ENCODE peak calls at places on chromosomes 1 and 21, in five cellular contexts. O is heart right ventricle, V is dorsolateral prefrontal cortex, E is right atrium auricular region, S is IMR-90. Z is an unnamed sample.

GRCh38 chr21:46325073-46325912 is 1.3 kb downstream of the PCNT start:
- DNase-seq in O (peak), V (peak), E (no peak), S (peak), Z (peak)

GRCh38 chr21:46156378-46156645 is 933 bp upstream of the FTCD start:
- DNase-seq in O (no peak), V (no peak), E (no peak), S (no peak), Z (no peak)

GRCh38 chr1:116569776-116570357 is 959 bp downstream of the CD58 start:
- DNase-seq in O (peak), V (no peak), E (no peak), S (no peak), Z (peak)

GRCh38 chr1:177586429-177586828 is 383.4 kb downstream of the SEC16B start:
- DNase-seq in O (no peak), V (no peak), E (no peak), S (peak), Z (no peak)

GRCh38 chr1:10791117-10791951 is 5.1 kb downstream of the CASZ1 start:
- DNase-seq in O (no peak), V (no peak), E (no peak), S (no peak), Z (no peak)

GRCh38 chr1:184141481-184141880 is 90.0 kb downstream of the TSEN15 start:
- DNase-seq in O (no peak), V (no peak), E (no peak), S (no peak), Z (no peak)

GRCh38 chr1:97911266-97912215 is 9.3 kb downstream of the DPYD start:
- DNase-seq in O (no peak), V (no peak), E (no peak), S (no peak), Z (no peak)

GRCh38 chr1:41319803-41320711 is 41.2 kb upstream of the FOXO6 start:
- DNase-seq in O (peak), V (no peak), E (no peak), S (no peak), Z (no peak)

GRCh38 chr1:246297314-246298273 is 209.5 kb downstream of the SMYD3 start:
- DNase-seq in O (no peak), V (no peak), E (no peak), S (peak), Z (no peak)

GRCh38 chr1:195606483-195606882 is 1001.8 kb downstream of the KCNT2 start:
- DNase-seq in O (no peak), V (no peak), E (no peak), S (no peak), Z (no peak)

GRCh38 chr1:47996406-47997226 is 569 bp downstream of the TRABD2B start:
- DNase-seq in O (peak), V (no peak), E (no peak), S (no peak), Z (no peak)

GRCh38 chr1:229209386-229209785 is 61.5 kb upstream of the RAB4A start:
- DNase-seq in O (no peak), V (no peak), E (no peak), S (peak), Z (no peak)

GRCh38 chr1:43978551-43979260 is at the start of gene B4GALT2:
- DNase-seq in O (peak), V (peak), E (no peak), S (no peak), Z (no peak)

GRCh38 chr1:80462006-80462405 is 1338.7 kb upstream of the ADGRL2 start:
- DNase-seq in O (no peak), V (no peak), E (no peak), S (no peak), Z (no peak)

GRCh38 chr1:247487057-247487456 is 29.2 kb upstream of the OR2B11 start:
- DNase-seq in O (no peak), V (no peak), E (no peak), S (peak), Z (peak)

GRCh38 chr1:165383067-165383466 is 26.6 kb upstream of the LMX1A start:
- DNase-seq in O (peak), V (peak), E (peak), S (peak), Z (no peak)

GRCh38 chr1:31745071-31745897 is 18.9 kb downstream of the ADGRB2 start:
- DNase-seq in O (peak), V (peak), E (peak), S (peak), Z (no peak)

GRCh38 chr21:35370071-35370470 is 321.0 kb upstream of the RUNX1 start:
- DNase-seq in O (no peak), V (no peak), E (no peak), S (no peak), Z (no peak)

GRCh38 chr1:78493456-78493855 is 2.7 kb downstream of the PTGFR start:
- DNase-seq in O (no peak), V (no peak), E (no peak), S (peak), Z (no peak)

GRCh38 chr1:78497196-78497595 is 6.4 kb downstream of the PTGFR start:
- DNase-seq in O (no peak), V (no peak), E (no peak), S (no peak), Z (no peak)

GRCh38 chr1:78491311-78492071 is 717 bp downstream of the PTGFR start:
- DNase-seq in O (no peak), V (no peak), E (peak), S (peak), Z (no peak)

GRCh38 chr1:78490861-78491310 is at the start of gene PTGFR:
- DNase-seq in O (no peak), V (peak), E (no peak), S (peak), Z (no peak)

GRCh38 chr1:78492376-78492950 is 1.7 kb downstream of the PTGFR start:
- DNase-seq in O (no peak), V (no peak), E (no peak), S (no peak), Z (no peak)
- H3K27ac ChIP-seq in O (no peak), V (no peak), E (no peak), S (no peak), Z (no peak)

GRCh38 chr21:32499249-32500055 is 85.9 kb downstream of the TCP10L start:
- DNase-seq in O (no peak), V (no peak), E (no peak), S (peak), Z (no peak)
- TF ChIP-seq CTCF in O (peak), V (peak), E (no peak), S (peak), Z (no peak)

GRCh38 chr21:38894899-38895298 is 89.2 kb downstream of the ETS2 start:
- DNase-seq in O (no peak), V (no peak), E (no peak), S (no peak), Z (no peak)

GRCh38 chr21:38887062-38887686 is 81.4 kb downstream of the ETS2 start:
- DNase-seq in O (no peak), V (no peak), E (no peak), S (no peak), Z (no peak)

GRCh38 chr21:38883142-38883541 is 77.4 kb downstream of the ETS2 start:
- DNase-seq in O (no peak), V (no peak), E (no peak), S (no peak), Z (no peak)

GRCh38 chr21:38887750-38888149 is 82.0 kb downstream of the ETS2 start:
- DNase-seq in O (no peak), V (no peak), E (no peak), S (no peak), Z (no peak)

DNA sequence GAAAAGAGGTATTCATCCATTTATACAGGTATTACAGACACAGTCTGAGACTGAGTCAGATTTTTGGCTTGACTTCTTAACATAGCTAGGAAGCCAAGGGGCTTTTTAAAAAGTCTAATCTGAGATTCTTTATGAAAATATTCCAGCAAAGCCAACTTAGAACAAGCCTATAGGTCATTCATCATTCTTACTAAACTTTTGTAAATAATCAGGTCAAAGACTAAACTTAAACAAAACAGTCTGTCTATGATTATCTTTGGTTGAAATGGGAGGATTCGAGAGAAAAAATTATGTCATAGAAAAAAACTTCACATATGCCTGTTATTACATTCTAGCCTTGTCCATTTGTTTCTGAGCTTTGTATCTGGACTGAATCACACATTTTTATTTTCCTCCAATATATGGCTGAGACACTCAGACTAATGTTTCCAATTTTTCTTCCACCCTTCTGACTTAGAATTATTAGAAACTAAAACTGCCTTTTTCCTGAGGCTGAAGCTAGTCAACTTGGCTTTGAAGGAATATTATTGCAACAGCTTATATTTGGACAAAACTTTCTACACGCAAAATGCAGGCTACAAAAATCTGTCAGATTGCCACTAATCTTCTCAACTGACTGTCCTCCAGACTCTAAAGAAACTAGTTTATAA is 83.4 kb downstream of the ETS2 start:
- DNase-seq in O (no peak), V (no peak), E (no peak), S (peak), Z (no peak)
- H3K27ac ChIP-seq in O (no peak), V (no peak), E (peak), S (no peak), Z (no peak)

GRCh38 chr1:45803299-45803780 is at the start of gene MAST2:
- DNase-seq in O (peak), V (peak), E (peak), S (peak), Z (peak)
- TF ChIP-seq CTCF in O (no peak), V (no peak), E (no peak), S (no peak), Z (no peak)

Z was measured in CD8-positive, alpha-beta T cell.